ENCODE peak calls at places on chromosomes 4 and X, in six cellular contexts. One of them, this sample, is unnamed.

GRCh38 chr4:186700746-186701145 is 22.9 kb downstream of the FAT1 start:
- DNase-seq in GM12878: no peak
- DNase-seq in HepG2: no peak
- DNase-seq in K562: no peak
- DNase-seq in H1: no peak
- DNase-seq in GM12891: no peak
- DNase-seq in this sample: no peak

GRCh38 chrX:119853449-119853848 is 686 bp upstream of the UPF3B start:
- DNase-seq in GM12878: no peak
- DNase-seq in HepG2: no peak
- DNase-seq in K562: peak
- DNase-seq in H1: no peak
- DNase-seq in GM12891: no peak
- DNase-seq in this sample: no peak

GRCh38 chrX:47581731-47582647 is at the start of gene TIMP1:
- DNase-seq in GM12878: peak
- DNase-seq in HepG2: peak
- DNase-seq in K562: peak
- DNase-seq in H1: no peak
- DNase-seq in GM12891: peak
- DNase-seq in this sample: peak

GRCh38 chr4:2662598-2662997 is 93.5 kb downstream of the TNIP2 start:
- DNase-seq in GM12878: no peak
- DNase-seq in HepG2: no peak
- DNase-seq in K562: no peak
- DNase-seq in H1: no peak
- DNase-seq in GM12891: no peak
- DNase-seq in this sample: no peak

GRCh38 chrX:50609796-50610195 is 139.2 kb upstream of the DGKK start:
- DNase-seq in GM12878: no peak
- DNase-seq in HepG2: no peak
- DNase-seq in K562: no peak
- DNase-seq in H1: no peak
- DNase-seq in GM12891: no peak
- DNase-seq in this sample: no peak

GRCh38 chrX:135484636-135485289 is 35.7 kb upstream of the INTS6L start:
- DNase-seq in GM12878: no peak
- DNase-seq in HepG2: peak
- DNase-seq in K562: peak
- DNase-seq in H1: no peak
- DNase-seq in GM12891: no peak
- DNase-seq in this sample: no peak

GRCh38 chr4:174855043-174855442 is 26.0 kb upstream of the GLRA3 start:
- DNase-seq in GM12878: no peak
- DNase-seq in HepG2: no peak
- DNase-seq in K562: no peak
- DNase-seq in H1: no peak
- DNase-seq in GM12891: no peak
- DNase-seq in this sample: no peak

GRCh38 chrX:30895331-30895730 is 6.3 kb upstream of the TAB3 start:
- DNase-seq in GM12878: no peak
- DNase-seq in HepG2: peak
- DNase-seq in K562: no peak
- DNase-seq in H1: no peak
- DNase-seq in GM12891: no peak
- DNase-seq in this sample: no peak

GRCh38 chrX:118807151-118808017 is 16.2 kb upstream of the ZCCHC12 start:
- DNase-seq in GM12878: peak
- DNase-seq in HepG2: peak
- DNase-seq in K562: peak
- DNase-seq in H1: no peak
- DNase-seq in GM12891: no peak
- DNase-seq in this sample: no peak

GRCh38 chr4:37243722-37244582 is 591 bp upstream of the NWD2 start:
- DNase-seq in GM12878: no peak
- DNase-seq in HepG2: peak
- DNase-seq in K562: no peak
- DNase-seq in H1: peak
- DNase-seq in GM12891: peak
- DNase-seq in this sample: no peak

GRCh38 chr4:189613202-189613601 is 327.5 kb upstream of the FRG1 start:
- DNase-seq in GM12878: no peak
- DNase-seq in HepG2: no peak
- DNase-seq in K562: no peak
- DNase-seq in H1: no peak
- DNase-seq in GM12891: no peak
- DNase-seq in this sample: no peak

GRCh38 chr4:37793562-37793961 is 32.9 kb upstream of the PGM2 start:
- DNase-seq in GM12878: no peak
- DNase-seq in HepG2: peak
- DNase-seq in K562: no peak
- DNase-seq in H1: no peak
- DNase-seq in GM12891: no peak
- DNase-seq in this sample: no peak

GRCh38 chr4:137300776-137301175 is 231.5 kb downstream of the PCDH18 start:
- DNase-seq in GM12878: no peak
- DNase-seq in HepG2: no peak
- DNase-seq in K562: no peak
- DNase-seq in H1: no peak
- DNase-seq in GM12891: no peak
- DNase-seq in this sample: no peak

GRCh38 chrX:40947276-40947675 is 138.0 kb upstream of the USP9X start:
- DNase-seq in GM12878: no peak
- DNase-seq in HepG2: no peak
- DNase-seq in K562: no peak
- DNase-seq in H1: no peak
- DNase-seq in GM12891: no peak
- DNase-seq in this sample: no peak

GRCh38 chr4:138235419-138235952 is 6.7 kb downstream of the SLC7A11 start:
- DNase-seq in GM12878: no peak
- DNase-seq in HepG2: no peak
- DNase-seq in K562: peak
- DNase-seq in H1: no peak
- DNase-seq in GM12891: no peak
- DNase-seq in this sample: no peak

GRCh38 chr4:150253965-150254364 is 175.7 kb downstream of the DCLK2 start:
- DNase-seq in GM12878: no peak
- DNase-seq in HepG2: no peak
- DNase-seq in K562: no peak
- DNase-seq in H1: no peak
- DNase-seq in GM12891: no peak
- DNase-seq in this sample: no peak

GRCh38 chrX:26414534-26414933 is 198.6 kb downstream of the MAGEB5 start:
- DNase-seq in GM12878: no peak
- DNase-seq in HepG2: no peak
- DNase-seq in K562: no peak
- DNase-seq in H1: no peak
- DNase-seq in GM12891: no peak
- DNase-seq in this sample: no peak

GRCh38 chr4:57249083-57249482 is 138.9 kb upstream of the IGFBP7 start:
- DNase-seq in GM12878: no peak
- DNase-seq in HepG2: no peak
- DNase-seq in K562: no peak
- DNase-seq in H1: no peak
- DNase-seq in GM12891: no peak
- DNase-seq in this sample: no peak

GRCh38 chr4:94525993-94526740 is 74.4 kb downstream of the PDLIM5 start:
- DNase-seq in GM12878: no peak
- DNase-seq in HepG2: no peak
- DNase-seq in K562: no peak
- DNase-seq in H1: no peak
- DNase-seq in GM12891: no peak
- DNase-seq in this sample: no peak
- TF ChIP-seq POLR2AphosphoS5 in GM12878: no peak
- TF ChIP-seq POLR2AphosphoS5 in HepG2: no peak
- TF ChIP-seq POLR2AphosphoS5 in K562: no peak
- TF ChIP-seq POLR2AphosphoS5 in H1: no peak
- TF ChIP-seq POLR2AphosphoS5 in GM12891: no peak
- TF ChIP-seq POLR2AphosphoS5 in this sample: no peak

DNA sequence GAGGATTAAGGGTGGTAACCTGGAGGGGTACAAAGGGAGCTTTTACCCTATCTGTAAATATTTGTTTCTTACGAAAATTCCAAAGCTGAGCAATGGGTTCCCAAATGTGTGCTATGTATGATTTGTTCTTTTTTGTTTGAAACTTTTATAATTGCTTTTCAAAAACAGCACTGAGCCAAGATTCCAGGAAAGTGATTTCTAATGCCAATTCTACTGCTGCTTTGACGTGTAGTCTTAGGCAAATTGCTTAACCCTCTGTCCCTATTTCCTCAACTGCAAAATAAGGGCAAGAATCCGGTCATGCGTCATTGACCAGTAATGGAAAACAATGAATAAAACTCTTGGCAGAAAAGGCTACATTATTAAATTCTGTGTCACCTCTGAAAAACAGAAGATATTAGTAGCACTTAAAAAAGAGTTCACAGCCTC is 454.7 kb downstream of the IL15 start:
- DNase-seq in GM12878: no peak
- DNase-seq in HepG2: no peak
- DNase-seq in K562: no peak
- DNase-seq in H1: no peak
- DNase-seq in GM12891: no peak
- DNase-seq in this sample: no peak
- TF ChIP-seq TAF1 in GM12878: no peak
- TF ChIP-seq TAF1 in HepG2: no peak
- TF ChIP-seq TAF1 in K562: no peak
- TF ChIP-seq TAF1 in H1: no peak
- TF ChIP-seq TAF1 in GM12891: no peak
- TF ChIP-seq TAF1 in this sample: no peak

DNA sequence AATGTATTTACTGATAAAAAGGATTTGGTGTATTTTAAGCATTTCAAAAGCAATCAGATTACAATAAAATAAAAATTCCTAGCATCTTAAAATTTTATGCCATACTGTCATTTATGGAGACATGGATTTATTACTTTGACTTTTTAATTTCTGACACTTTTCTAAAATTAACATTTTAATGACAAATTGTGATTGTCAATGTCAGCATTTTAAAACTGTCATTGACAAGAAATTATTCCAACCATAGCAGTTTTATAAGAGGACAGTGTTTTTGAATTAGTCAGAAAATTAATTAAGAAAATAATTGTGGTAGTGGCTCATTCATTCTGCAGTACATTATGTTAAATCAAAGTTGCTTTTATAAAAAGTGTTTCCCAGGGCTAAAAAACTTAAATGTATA is 1954.4 kb downstream of the ARAP2 start:
- DNase-seq in GM12878: no peak
- DNase-seq in HepG2: no peak
- DNase-seq in K562: no peak
- DNase-seq in H1: no peak
- DNase-seq in GM12891: no peak
- DNase-seq in this sample: no peak
- TF ChIP-seq POLR2A in GM12878: no peak
- TF ChIP-seq POLR2A in HepG2: no peak
- TF ChIP-seq POLR2A in K562: no peak
- TF ChIP-seq POLR2A in H1: no peak
- TF ChIP-seq POLR2A in GM12891: no peak
- TF ChIP-seq POLR2A in this sample: no peak

DNA sequence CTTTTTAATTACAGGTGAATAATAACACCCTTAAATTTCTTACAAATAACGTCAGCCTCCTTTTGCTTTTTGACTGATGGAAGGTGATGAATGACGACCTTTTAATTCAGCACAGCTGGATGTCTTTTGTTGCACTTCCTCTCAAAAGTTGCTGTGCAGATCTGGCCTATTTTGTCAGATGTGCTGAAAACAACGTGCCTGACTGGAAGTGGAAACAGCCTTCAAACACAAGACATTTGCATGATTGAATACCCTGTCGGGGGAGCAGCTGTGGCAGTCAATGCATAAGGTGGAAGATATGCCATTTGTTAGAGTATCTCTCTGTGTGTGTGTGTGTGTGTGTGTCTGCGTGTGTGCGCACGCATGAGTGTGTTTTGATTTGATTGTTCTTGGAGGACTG is 579.7 kb downstream of the SPRY1 start:
- DNase-seq in GM12878: no peak
- DNase-seq in HepG2: no peak
- DNase-seq in K562: no peak
- DNase-seq in H1: no peak
- DNase-seq in GM12891: no peak
- DNase-seq in this sample: no peak
- TF ChIP-seq POLR2AphosphoS5 in GM12878: no peak
- TF ChIP-seq POLR2AphosphoS5 in HepG2: no peak
- TF ChIP-seq POLR2AphosphoS5 in K562: no peak
- TF ChIP-seq POLR2AphosphoS5 in H1: no peak
- TF ChIP-seq POLR2AphosphoS5 in GM12891: no peak
- TF ChIP-seq POLR2AphosphoS5 in this sample: no peak

DNA sequence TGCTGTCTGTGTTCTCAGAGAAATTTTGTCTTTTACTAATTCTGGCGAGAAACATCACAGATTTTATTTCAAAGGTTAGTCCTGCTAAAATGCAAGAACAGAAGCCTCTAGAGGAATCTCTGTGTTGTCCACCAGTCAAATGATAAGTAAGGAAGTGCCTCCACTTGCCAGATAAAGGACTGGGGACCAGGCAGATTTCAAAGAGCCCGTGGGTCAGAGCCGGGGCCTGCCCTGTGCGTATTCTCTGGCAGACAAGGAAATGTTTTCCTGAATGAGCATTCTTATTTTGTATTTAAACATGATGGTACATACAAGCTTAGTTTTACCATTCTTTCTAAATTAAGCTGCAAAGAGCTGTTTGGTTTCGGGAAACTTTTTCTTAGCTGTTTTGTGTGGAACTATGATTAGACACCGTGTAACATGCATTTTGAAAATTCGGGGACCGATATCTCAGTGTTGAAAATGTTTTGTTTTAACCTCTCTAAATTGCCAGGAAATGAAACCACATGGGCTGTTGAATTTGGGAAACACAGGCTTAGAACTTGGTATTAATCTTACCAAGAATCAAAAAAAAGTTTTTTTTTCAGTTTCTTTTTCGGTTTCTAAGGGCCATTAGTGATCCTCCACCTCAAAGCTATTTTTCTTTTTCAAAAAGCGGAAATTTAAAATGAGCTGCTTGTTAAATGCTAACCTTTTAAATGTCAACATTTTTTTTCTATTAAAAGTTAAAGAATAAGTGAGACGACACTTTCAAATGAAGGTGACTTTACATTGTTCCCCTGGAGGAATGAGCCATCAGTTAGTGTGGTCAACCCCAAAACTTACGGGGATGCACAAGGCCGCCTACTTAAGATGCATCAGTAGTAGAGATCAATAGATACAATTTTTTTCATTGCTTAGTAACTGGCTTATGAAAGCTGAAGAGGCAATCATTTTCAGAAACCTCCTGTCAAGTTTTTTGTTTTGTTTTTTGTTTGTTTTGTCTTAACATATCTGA is 89.6 kb upstream of the MTM1 start:
- DNase-seq in GM12878: no peak
- DNase-seq in HepG2: no peak
- DNase-seq in K562: no peak
- DNase-seq in H1: no peak
- DNase-seq in GM12891: no peak
- DNase-seq in this sample: no peak
- TF ChIP-seq TAF1 in GM12878: no peak
- TF ChIP-seq TAF1 in HepG2: no peak
- TF ChIP-seq TAF1 in K562: no peak
- TF ChIP-seq TAF1 in H1: no peak
- TF ChIP-seq TAF1 in GM12891: no peak
- TF ChIP-seq TAF1 in this sample: no peak

GRCh38 chr4:139455187-139455586 is 1.3 kb downstream of the RAB33B start:
- DNase-seq in GM12878: no peak
- DNase-seq in HepG2: no peak
- DNase-seq in K562: no peak
- DNase-seq in H1: no peak
- DNase-seq in GM12891: no peak
- DNase-seq in this sample: no peak
- TF ChIP-seq POLR2A in GM12878: no peak
- TF ChIP-seq POLR2A in HepG2: no peak
- TF ChIP-seq POLR2A in K562: no peak
- TF ChIP-seq POLR2A in H1: no peak
- TF ChIP-seq POLR2A in GM12891: no peak
- TF ChIP-seq POLR2A in this sample: no peak

This sample was measured in GM12892.